ENCODE peak calls at places on chromosome 14, in nine cellular contexts. O, X, K, L, H, I, M, T and A are unnamed samples.

GRCh38 chr14:65866906-65867305 is 454.4 kb downstream of the FUT8 start:
- DNase-seq in T (no peak), H (no peak), O (no peak), M (no peak), L (no peak), K (no peak), X (no peak), I (no peak), A (no peak)

GRCh38 chr14:75432406-75432805 is 4.6 kb downstream of the JDP2 start:
- DNase-seq in I (no peak), K (no peak), H (no peak), X (no peak), O (no peak), L (no peak), M (no peak), T (no peak), A (no peak)

GRCh38 chr14:101064121-101064661 is 160.7 kb upstream of the RTL1 start:
- DNase-seq in H (no peak), K (no peak), T (no peak), I (no peak), O (no peak), L (no peak), M (no peak), X (no peak), A (no peak)

GRCh38 chr14:67738740-67739504 is 37.2 kb downstream of the RDH12 start:
- DNase-seq in L (no peak), T (no peak), O (no peak), K (peak; percentile 98), M (no peak), I (no peak), H (no peak), X (peak; percentile 78), A (peak; percentile 76)

GRCh38 chr14:54394596-54394995 is 2.2 kb upstream of the CDKN3 start:
- DNase-seq in I (no peak), O (no peak), M (no peak), T (no peak), K (no peak), X (no peak), L (no peak), H (no peak), A (no peak)

GRCh38 chr14:38404616-38405015 is 148.7 kb upstream of the CLEC14A start:
- DNase-seq in T (no peak), O (no peak), L (no peak), H (no peak), I (no peak), K (peak; percentile 40), M (no peak), X (no peak), A (no peak)

GRCh38 chr14:100545359-100545758 is 41.9 kb downstream of the BEGAIN start:
- DNase-seq in O (no peak), X (no peak), T (no peak), H (no peak), I (no peak), K (no peak), L (no peak), M (no peak), A (no peak)

GRCh38 chr14:105290598-105291356 is 10.0 kb downstream of the BRF1 start:
- DNase-seq in M (no peak), X (no peak), I (no peak), T (no peak), K (peak; percentile 9), O (no peak), L (no peak), H (no peak), A (no peak)

GRCh38 chr14:23933108-23933507 is 20.5 kb upstream of the DHRS4 start:
- DNase-seq in X (no peak), T (no peak), K (no peak), O (no peak), H (no peak), M (no peak), I (no peak), L (no peak), A (no peak)

GRCh38 chr14:93239869-93240677 is 33.0 kb downstream of the UBR7 start:
- DNase-seq in O (no peak), X (no peak), L (no peak), I (no peak), M (no peak), H (no peak), T (no peak), K (peak; percentile 80), A (peak; percentile 84)

GRCh38 chr14:52703225-52703624 is 3.8 kb upstream of the PSMC6 start:
- DNase-seq in X (no peak), L (no peak), T (no peak), H (no peak), M (no peak), K (peak; percentile 98), I (no peak), O (no peak), A (peak; percentile 70)

GRCh38 chr14:21104448-21105060 is 3.7 kb downstream of the TMEM253 start:
- DNase-seq in O (peak; percentile 65), H (peak; percentile 79), I (peak; percentile 41), K (peak; percentile 89), M (peak; percentile 63), T (peak; percentile 57), X (peak; percentile 77), L (peak; percentile 67), A (peak; percentile 78)

GRCh38 chr14:45970589-45970988 is 681.0 kb downstream of the RPL10L start:
- DNase-seq in T (no peak), O (no peak), K (no peak), I (no peak), M (no peak), H (no peak), L (no peak), X (no peak), A (no peak)

GRCh38 chr14:54344445-54344844 is 52.4 kb upstream of the CDKN3 start:
- DNase-seq in X (no peak), O (no peak), K (no peak), M (no peak), H (no peak), T (no peak), L (no peak), I (no peak), A (no peak)

GRCh38 chr14:90049390-90049789 is 12.4 kb upstream of the KCNK13 start:
- DNase-seq in X (no peak), L (no peak), M (no peak), O (no peak), K (no peak), I (no peak), T (no peak), H (no peak), A (no peak)

GRCh38 chr14:74965770-74966153 is 10.4 kb upstream of the PGF start:
- DNase-seq in K (no peak), I (no peak), X (no peak), O (no peak), M (no peak), T (no peak), H (no peak), L (no peak), A (no peak)

GRCh38 chr14:103897075-103897947 is 30.9 kb upstream of the TDRD9 start:
- DNase-seq in L (no peak), O (no peak), I (no peak), H (no peak), M (peak; percentile 5), K (no peak), X (peak; percentile 85), T (no peak), A (peak; percentile 79)

GRCh38 chr14:94685681-94686485 is 73.7 kb downstream of the SERPINA3 start:
- DNase-seq in I (no peak), X (no peak), K (no peak), T (no peak), H (no peak), O (no peak), M (no peak), L (no peak), A (no peak)

GRCh38 chr14:52783211-52783610 is 8.2 kb downstream of the GNPNAT1 start:
- DNase-seq in H (no peak), O (no peak), M (no peak), I (no peak), X (no peak), T (no peak), K (no peak), L (no peak), A (no peak)

GRCh38 chr14:89198544-89199329 is 218.3 kb downstream of the FOXN3 start:
- DNase-seq in T (no peak), X (peak; percentile 49), I (no peak), L (no peak), O (no peak), H (no peak), K (no peak), M (no peak), A (no peak)

GRCh38 chr14:99595034-99595433 is 9.0 kb downstream of the CCDC85C start:
- DNase-seq in O (peak; percentile 69), K (no peak), H (peak; percentile 58), X (no peak), T (no peak), L (no peak), I (no peak), M (no peak), A (no peak)

GRCh38 chr14:55807059-55807499 is 227.1 kb downstream of the KTN1 start:
- DNase-seq in M (no peak), I (peak; percentile 41), X (peak; percentile 90), L (peak; percentile 82), K (peak; percentile 95), T (peak; percentile 56), H (peak; percentile 66), O (peak; percentile 44), A (peak; percentile 97)

GRCh38 chr14:85634205-85634604 is 104.3 kb downstream of the FLRT2 start:
- DNase-seq in T (no peak), I (no peak), K (no peak), X (no peak), L (no peak), H (no peak), O (peak; percentile 13), M (no peak), A (no peak)

GRCh38 chr14:70714055-70714550 is 72.4 kb downstream of the TTC9 start:
- DNase-seq in I (no peak), M (no peak), O (peak; percentile 13), T (peak; percentile 12), X (peak; percentile 54), H (peak; percentile 38), L (peak; percentile 55), K (peak; percentile 74), A (peak; percentile 58)

GRCh38 chr14:56117765-56118610 is at the start of gene PELI2:
- DNase-seq in T (peak; percentile 79), H (peak; percentile 78), I (peak; percentile 49), X (peak; percentile 88), O (peak; percentile 48), M (peak; percentile 54), L (peak; percentile 90), K (peak; percentile 71), A (peak; percentile 69)

GRCh38 chr14:22824711-22825359 is 4.9 kb upstream of the MRPL52 start:
- DNase-seq in K (peak; percentile 97), L (peak; percentile 22), M (no peak), H (no peak), T (no peak), O (peak; percentile 31), I (no peak), X (no peak), A (peak; percentile 71)

GRCh38 chr14:72401632-72402428 is 469.6 kb downstream of the RGS6 start:
- DNase-seq in K (peak; percentile 2), O (no peak), X (no peak), I (no peak), T (no peak), M (no peak), H (no peak), L (peak; percentile 29), A (no peak)

GRCh38 chr14:102211240-102211639 is 71.5 kb downstream of the WDR20 start:
- DNase-seq in L (no peak), M (no peak), X (no peak), O (no peak), H (no peak), I (no peak), K (no peak), T (no peak), A (no peak)

GRCh38 chr14:104681689-104682074 is 7.7 kb upstream of the INF2 start:
- DNase-seq in T (no peak), I (no peak), H (no peak), M (peak; percentile 63), L (no peak), X (peak; percentile 68), O (no peak), K (peak; percentile 84), A (no peak)